ENCODE peak calls at places on chromosome 1, in five cellular contexts. B is posterior cingulate gyrus, Q is NCI-H2029 treated with DMSO at 0.1 percent for 48 hours, N is lung, D is fibroblast of mammary gland. J is an unnamed sample.

GRCh38 chr1:67838180-67838912 is 5.1 kb upstream of the GNG12 start:
- DNase-seq in Q (no peak), N (no peak), B (no peak), D (peak), J (no peak)

GRCh38 chr1:39980555-39981313 is 25.8 kb downstream of the MFSD2A start:
- DNase-seq in B (no peak), N (no peak), Q (no peak), D (no peak), J (no peak)

GRCh38 chr1:245591346-245592082 is 436.7 kb downstream of the KIF26B start:
- DNase-seq in B (no peak), Q (no peak), D (no peak), N (no peak), J (no peak)

GRCh38 chr1:234911787-234912186 is 216.8 kb downstream of the TOMM20 start:
- DNase-seq in D (no peak), B (no peak), N (no peak), Q (no peak), J (no peak)

GRCh38 chr1:180027949-180028445 is 73.4 kb downstream of the CEP350 start:
- DNase-seq in N (no peak), D (peak), B (no peak), Q (no peak), J (no peak)

GRCh38 chr1:54153548-54154439 is 994 bp upstream of the CDCP2 start:
- DNase-seq in D (peak), B (no peak), Q (no peak), N (peak), J (peak)

GRCh38 chr1:24673336-24673735 is 30.2 kb downstream of the SRRM1 start:
- DNase-seq in D (peak), B (no peak), N (no peak), Q (no peak), J (no peak)

GRCh38 chr1:64891440-64891815 is 74.9 kb downstream of the JAK1 start:
- DNase-seq in D (peak), Q (no peak), B (no peak), N (no peak), J (no peak)

GRCh38 chr1:154404511-154404931 is 622 bp upstream of the IL6R start:
- DNase-seq in B (no peak), N (no peak), D (no peak), Q (no peak), J (peak)

GRCh38 chr1:90139837-90140236 is 144.9 kb downstream of the ZNF326 start:
- DNase-seq in B (no peak), D (no peak), Q (no peak), N (no peak), J (no peak)

J was measured in sciatic nerve.